ENCODE peak calls at places on chromosomes 6 and 20, in eight cellular contexts. D is glutamatergic neuron; W is mammary epithelial cell; J is left ventricle myocardium inferior; X is progenitor cell of endocrine pancreas; Y is foreskin fibroblast; N is D341Med; F is activated naive CD4-positive, alpha-beta T cell. K is an unnamed sample.

GRCh38 chr6:130381012-130381411 is 15.2 kb downstream of the TMEM200A start:
- DNase-seq in D (no peak), W (no peak), J (no peak), X (no peak), Y (peak; percentile 56), N (no peak), F (no peak), K (no peak)

GRCh38 chr6:170165501-170166117 is 125.3 kb downstream of the DLL1 start:
- DNase-seq in D (no peak), W (no peak), J (no peak), X (no peak), Y (no peak), N (no peak), F (no peak), K (no peak)

GRCh38 chr6:35489995-35490791 is 6.7 kb downstream of the TEAD3 start:
- DNase-seq in D (peak; percentile 85), W (no peak), J (peak; percentile 88), X (peak; percentile 49), Y (peak; percentile 88), N (peak; percentile 91), F (no peak), K (no peak)

GRCh38 chr6:104325341-104326172 is 534.2 kb downstream of the HACE1 start:
- DNase-seq in D (no peak), W (peak; percentile 4), J (no peak), X (no peak), Y (peak; percentile 45), N (peak; percentile 55), F (no peak), K (no peak)

GRCh38 chr6:114344216-114344970 is 1.6 kb upstream of the HS3ST5 start:
- DNase-seq in D (no peak), W (no peak), J (no peak), X (no peak), Y (peak; percentile 21), N (no peak), F (no peak), K (no peak)

GRCh38 chr6:13794184-13794583 is 20.2 kb downstream of the MCUR1 start:
- DNase-seq in D (no peak), W (peak; percentile 11), J (no peak), X (no peak), Y (peak; percentile 84), N (no peak), F (no peak), K (no peak)

GRCh38 chr6:19492631-19493030 is 344.5 kb upstream of the ID4 start:
- DNase-seq in D (no peak), W (no peak), J (no peak), X (no peak), Y (no peak), N (no peak), F (no peak), K (no peak)

GRCh38 chr6:12174878-12175277 is 115.3 kb upstream of the EDN1 start:
- DNase-seq in D (no peak), W (peak; percentile 60), J (no peak), X (no peak), Y (peak; percentile 60), N (no peak), F (no peak), K (no peak)

GRCh38 chr6:145368075-145368474 is 367.2 kb downstream of the EPM2A start:
- DNase-seq in D (no peak), W (no peak), J (no peak), X (no peak), Y (peak; percentile 78), N (no peak), F (no peak), K (no peak)

GRCh38 chr6:158414900-158415299 is 102.6 kb downstream of the TULP4 start:
- DNase-seq in D (no peak), W (peak; percentile 54), J (no peak), X (no peak), Y (peak; percentile 32), N (no peak), F (no peak), K (no peak)

GRCh38 chr6:139695361-139695760 is 320.9 kb upstream of the CITED2 start:
- DNase-seq in D (no peak), W (no peak), J (no peak), X (no peak), Y (peak; percentile 16), N (no peak), F (no peak), K (no peak)

GRCh38 chr20:2165871-2166270 is 64.2 kb downstream of the STK35 start:
- DNase-seq in D (no peak), W (no peak), J (no peak), X (no peak), Y (no peak), N (no peak), F (no peak), K (no peak)

GRCh38 chr6:80454197-80454596 is 347.7 kb downstream of the BCKDHB start:
- DNase-seq in D (no peak), W (peak; percentile 97), J (no peak), X (no peak), Y (peak; percentile 92), N (no peak), F (no peak), K (no peak)

GRCh38 chr6:153898360-153899059 is 140.5 kb upstream of the OPRM1 start:
- DNase-seq in D (no peak), W (no peak), J (no peak), X (no peak), Y (no peak), N (no peak), F (no peak), K (no peak)

GRCh38 chr20:37075932-37076685 is 19.7 kb downstream of the RBL1 start:
- DNase-seq in D (no peak), W (no peak), J (no peak), X (no peak), Y (no peak), N (no peak), F (no peak), K (no peak)

GRCh38 chr6:83308833-83309232 is 115.7 kb downstream of the RWDD2A start:
- DNase-seq in D (no peak), W (no peak), J (no peak), X (no peak), Y (no peak), N (no peak), F (no peak), K (no peak)

GRCh38 chr20:10669843-10670446 is 3.9 kb downstream of the JAG1 start:
- DNase-seq in D (no peak), W (no peak), J (no peak), X (no peak), Y (no peak), N (no peak), F (no peak), K (no peak)

GRCh38 chr6:75460636-75461035 is 33.0 kb downstream of the FILIP1 start:
- DNase-seq in D (no peak), W (no peak), J (no peak), X (no peak), Y (peak; percentile 31), N (no peak), F (no peak), K (no peak)

GRCh38 chr20:346640-347316 is at the start of gene NRSN2:
- DNase-seq in D (peak; percentile 86), W (no peak), J (peak; percentile 70), X (peak; percentile 58), Y (peak; percentile 82), N (peak; percentile 91), F (no peak), K (no peak)

GRCh38 chr6:125528614-125529013 is 220.8 kb upstream of the HEY2 start:
- DNase-seq in D (peak; percentile 55), W (no peak), J (no peak), X (no peak), Y (no peak), N (no peak), F (no peak), K (no peak)

GRCh38 chr20:63322923-63323253 is 29.9 kb downstream of the COL20A1 start:
- DNase-seq in D (peak; percentile 9), W (no peak), J (no peak), X (no peak), Y (no peak), N (no peak), F (no peak), K (no peak)

GRCh38 chr20:62065669-62066338 is at the start of gene TAF4:
- DNase-seq in D (peak; percentile 79), W (peak; percentile 61), J (peak; percentile 75), X (peak; percentile 70), Y (peak; percentile 86), N (peak; percentile 100), F (peak; percentile 55), K (peak; percentile 68)

GRCh38 chr6:80316655-80317332 is 210.3 kb downstream of the BCKDHB start:
- DNase-seq in D (no peak), W (no peak), J (no peak), X (no peak), Y (peak; percentile 28), N (no peak), F (no peak), K (no peak)

GRCh38 chr6:26538936-26539615 is 910 bp downstream of the HMGN4 start:
- DNase-seq in D (no peak), W (no peak), J (no peak), X (no peak), Y (no peak), N (no peak), F (no peak), K (no peak)

GRCh38 chr6:74161380-74161779 is 465.4 kb downstream of the CD109 start:
- DNase-seq in D (no peak), W (no peak), J (no peak), X (no peak), Y (no peak), N (no peak), F (no peak), K (no peak)

GRCh38 chr20:23652371-23652770 is 14.6 kb upstream of the CST3 start:
- DNase-seq in D (no peak), W (peak; percentile 63), J (no peak), X (no peak), Y (peak; percentile 72), N (no peak), F (no peak), K (no peak)

GRCh38 chr20:60228255-60228654 is 270.0 kb downstream of the CDH26 start:
- DNase-seq in D (no peak), W (peak; percentile 20), J (no peak), X (no peak), Y (no peak), N (no peak), F (no peak), K (no peak)